ENCODE peak calls at places on chromosomes 13 and 19, in six cellular contexts. U is hypothalamus, W is AG09319, K is uterus, B is H9, P is astrocyte. G is an unnamed sample.

GRCh38 chr19:30060872-30061556 is 119.0 kb downstream of the URI1 start:
- DNase-seq in B (no peak), W (no peak), K (no peak), P (no peak), U (no peak), G (no peak)

GRCh38 chr13:28297341-28297740 is 159.0 kb downstream of the PAN3 start:
- DNase-seq in P (no peak), B (peak; percentile 61), K (no peak), W (no peak), U (no peak), G (no peak)

GRCh38 chr19:49672131-49672919 is 4.7 kb upstream of the PRMT1 start:
- DNase-seq in W (no peak), B (peak; percentile 94), U (peak; percentile 69), K (peak; percentile 68), P (peak; percentile 31), G (peak; percentile 84)

GRCh38 chr19:33150852-33151518 is 19.1 kb downstream of the WDR88 start:
- DNase-seq in U (no peak), K (no peak), W (no peak), B (no peak), P (no peak), G (no peak)

GRCh38 chr13:41780736-41781708 is 179.9 kb downstream of the VWA8 start:
- DNase-seq in B (no peak), U (no peak), K (no peak), W (peak; percentile 55), P (peak; percentile 88), G (no peak)

GRCh38 chr19:8329993-8330392 is 8.7 kb downstream of the RPS28 start:
- DNase-seq in B (no peak), K (no peak), W (no peak), P (no peak), U (no peak), G (no peak)

GRCh38 chr19:29309637-29310036 is 96.7 kb upstream of the UQCRFS1 start:
- DNase-seq in U (no peak), W (no peak), K (no peak), P (no peak), B (no peak), G (no peak)

GRCh38 chr19:55178781-55179569 is 1.1 kb downstream of the SYT5 start:
- DNase-seq in P (peak; percentile 70), W (no peak), B (peak; percentile 92), K (peak; percentile 34), U (peak; percentile 88), G (peak; percentile 96)

GRCh38 chr13:41564046-41564445 is 106.7 kb downstream of the RGCC start:
- DNase-seq in K (no peak), W (no peak), B (no peak), U (no peak), P (peak; percentile 42), G (no peak)

GRCh38 chr19:43534305-43534612 is 1.3 kb downstream of the ZNF575 start:
- DNase-seq in W (no peak), U (no peak), K (no peak), P (no peak), B (no peak), G (no peak)

GRCh38 chr13:39452412-39452811 is 150.6 kb downstream of the LHFPL6 start:
- DNase-seq in B (no peak), K (no peak), W (no peak), P (peak; percentile 40), U (no peak), G (no peak)

GRCh38 chr19:52520013-52520412 is 7.5 kb upstream of the ZNF808 start:
- DNase-seq in B (peak; percentile 36), W (no peak), U (no peak), K (no peak), P (no peak), G (no peak)

GRCh38 chr13:99314640-99315176 is 7.5 kb upstream of the GPR183 start:
- DNase-seq in P (peak; percentile 75), K (no peak), B (no peak), W (no peak), U (no peak), G (peak; percentile 70)

GRCh38 chr19:7705387-7706187 is 3.7 kb upstream of the FCER2 start:
- DNase-seq in K (no peak), B (no peak), U (no peak), P (no peak), W (no peak), G (peak; percentile 79)

GRCh38 chr19:19416280-19416679 is 10.8 kb downstream of the GATAD2A start:
- DNase-seq in B (no peak), U (no peak), W (no peak), P (no peak), K (no peak), G (no peak)

GRCh38 chr13:27915301-27916207 is 4.2 kb upstream of the PDX1 start:
- DNase-seq in W (no peak), K (no peak), P (no peak), U (no peak), B (no peak), G (no peak)

GRCh38 chr13:67283602-67284001 is 53.5 kb upstream of the PCDH9 start:
- DNase-seq in P (peak; percentile 49), B (no peak), U (no peak), W (no peak), K (no peak), G (no peak)

GRCh38 chr13:75812751-75813181 is 176.6 kb downstream of the LMO7 start:
- DNase-seq in W (no peak), U (no peak), K (no peak), B (no peak), P (peak; percentile 27), G (no peak)

GRCh38 chr19:17762505-17763229 is 11.4 kb downstream of the FCHO1 start:
- DNase-seq in U (peak; percentile 44), B (peak; percentile 97), W (no peak), K (no peak), P (peak; percentile 79), G (no peak)

GRCh38 chr13:23956106-23956505 is 58.8 kb upstream of the C1QTNF9B start:
- DNase-seq in U (no peak), P (peak; percentile 81), K (no peak), B (no peak), W (no peak), G (no peak)

GRCh38 chr19:35755160-35755549 is 1.7 kb downstream of the HSPB6 start:
- DNase-seq in B (no peak), K (no peak), U (no peak), P (no peak), W (no peak), G (no peak)

GRCh38 chr13:111479412-111479811 is 159.0 kb downstream of the TEX29 start:
- DNase-seq in P (no peak), U (no peak), W (no peak), K (no peak), B (no peak), G (no peak)

GRCh38 chr13:49437705-49438104 is 6.2 kb downstream of the CAB39L start:
- DNase-seq in K (no peak), U (no peak), B (no peak), P (no peak), W (no peak), G (no peak)

GRCh38 chr19:45607071-45608029 is 5.3 kb upstream of the GPR4 start:
- DNase-seq in B (peak; percentile 90), W (peak; percentile 32), P (peak; percentile 23), U (peak; percentile 77), K (peak; percentile 70), G (no peak)

GRCh38 chr19:4647676-4648644 is 8.6 kb downstream of the TNFAIP8L1 start:
- DNase-seq in W (no peak), P (no peak), K (peak; percentile 73), B (peak; percentile 74), U (no peak), G (no peak)

GRCh38 chr19:55117063-55117635 is 288 bp downstream of the PPP1R12C start:
- DNase-seq in B (no peak), U (no peak), K (peak; percentile 42), P (no peak), W (no peak), G (no peak)

GRCh38 chr13:51322826-51323225 is 16.7 kb upstream of the SERPINE3 start:
- DNase-seq in B (no peak), P (no peak), W (no peak), U (no peak), K (no peak), G (no peak)

GRCh38 chr19:35045667-35046300 is 4.3 kb downstream of the HPN start:
- DNase-seq in U (peak; percentile 29), K (no peak), W (no peak), B (peak; percentile 73), P (no peak), G (no peak)

GRCh38 chr19:41886761-41887710 is 4.1 kb downstream of the ARHGEF1 start:
- DNase-seq in K (no peak), U (no peak), B (no peak), W (no peak), P (no peak), G (peak; percentile 83)

GRCh38 chr13:28412981-28413380 is 81.9 kb downstream of the FLT1 start:
- DNase-seq in P (no peak), W (no peak), K (no peak), U (no peak), B (no peak), G (no peak)

GRCh38 chr13:41188584-41188983 is 5.8 kb downstream of the KBTBD7 start:
- DNase-seq in W (no peak), K (no peak), P (peak; percentile 32), B (no peak), U (no peak), G (no peak)

GRCh38 chr19:29834991-29835390 is 23.2 kb downstream of the CCNE1 start:
- DNase-seq in U (no peak), W (no peak), K (no peak), P (no peak), B (no peak), G (no peak)

GRCh38 chr19:3328743-3329142 is 37.6 kb upstream of the NFIC start:
- DNase-seq in W (no peak), B (no peak), P (no peak), K (no peak), U (no peak), G (no peak)

GRCh38 chr19:15501596-15501995 is 6.7 kb upstream of the CYP4F22 start:
- DNase-seq in P (no peak), W (no peak), U (no peak), B (no peak), K (no peak), G (no peak)

GRCh38 chr19:35107541-35107939 is 8.1 kb upstream of the FXYD3 start:
- DNase-seq in W (no peak), P (peak; percentile 26), B (no peak), K (no peak), U (peak; percentile 92), G (no peak)

GRCh38 chr19:3034845-3035541 is 5.9 kb upstream of the TLE2 start:
- DNase-seq in W (no peak), U (no peak), B (no peak), K (peak; percentile 47), P (peak; percentile 36), G (no peak)

GRCh38 chr19:57689750-57690149 is 8.0 kb downstream of the ZNF551 start:
- DNase-seq in B (peak; percentile 4), U (no peak), K (no peak), W (no peak), P (no peak), G (no peak)